ENCODE peak calls at places on chromosome 1, in nine cellular contexts. One of them, this sample, is unnamed.

GRCh38 chr1:165053273-165053835 is 303.2 kb downstream of the LMX1A start:
- DNase-seq in RWPE1: no peak
- DNase-seq in thoracic aorta: no peak
- DNase-seq in colonic mucosa: no peak
- DNase-seq in IMR-90: no peak
- DNase-seq in OCI-LY7: no peak
- DNase-seq in astrocyte: no peak
- DNase-seq in CD4-positive, alpha-beta T cell: no peak
- DNase-seq in psoas muscle: no peak
- DNase-seq in this sample: no peak

GRCh38 chr1:42173155-42173933 is 8.8 kb upstream of the GUCA2A start:
- DNase-seq in CD4-positive, alpha-beta T cell: peak
- DNase-seq in colonic mucosa: peak
- DNase-seq in OCI-LY7: peak
- DNase-seq in RWPE1: peak
- DNase-seq in IMR-90: peak
- DNase-seq in thoracic aorta: no peak
- DNase-seq in psoas muscle: peak
- DNase-seq in astrocyte: peak
- DNase-seq in this sample: peak

GRCh38 chr1:92707292-92707691 is 77.6 kb downstream of the EVI5 start:
- DNase-seq in RWPE1: no peak
- DNase-seq in thoracic aorta: no peak
- DNase-seq in colonic mucosa: no peak
- DNase-seq in psoas muscle: no peak
- DNase-seq in astrocyte: no peak
- DNase-seq in OCI-LY7: no peak
- DNase-seq in IMR-90: no peak
- DNase-seq in CD4-positive, alpha-beta T cell: no peak
- DNase-seq in this sample: no peak

GRCh38 chr1:10682449-10683365 is 113.7 kb downstream of the CASZ1 start:
- DNase-seq in RWPE1: no peak
- DNase-seq in colonic mucosa: no peak
- DNase-seq in IMR-90: no peak
- DNase-seq in OCI-LY7: no peak
- DNase-seq in astrocyte: no peak
- DNase-seq in thoracic aorta: no peak
- DNase-seq in CD4-positive, alpha-beta T cell: no peak
- DNase-seq in psoas muscle: no peak
- DNase-seq in this sample: no peak

GRCh38 chr1:89489037-89489729 is 35.4 kb upstream of the LRRC8B start:
- DNase-seq in astrocyte: peak
- DNase-seq in RWPE1: no peak
- DNase-seq in colonic mucosa: no peak
- DNase-seq in thoracic aorta: no peak
- DNase-seq in OCI-LY7: no peak
- DNase-seq in IMR-90: peak
- DNase-seq in CD4-positive, alpha-beta T cell: no peak
- DNase-seq in psoas muscle: no peak
- DNase-seq in this sample: no peak

GRCh38 chr1:226643167-226643566 is 94.6 kb downstream of the STUM start:
- DNase-seq in CD4-positive, alpha-beta T cell: peak
- DNase-seq in thoracic aorta: no peak
- DNase-seq in psoas muscle: peak
- DNase-seq in astrocyte: peak
- DNase-seq in IMR-90: peak
- DNase-seq in colonic mucosa: no peak
- DNase-seq in OCI-LY7: peak
- DNase-seq in RWPE1: peak
- DNase-seq in this sample: peak

GRCh38 chr1:12508849-12509248 is 109.2 kb downstream of the DHRS3 start:
- DNase-seq in astrocyte: no peak
- DNase-seq in psoas muscle: no peak
- DNase-seq in CD4-positive, alpha-beta T cell: no peak
- DNase-seq in thoracic aorta: no peak
- DNase-seq in RWPE1: no peak
- DNase-seq in colonic mucosa: no peak
- DNase-seq in IMR-90: no peak
- DNase-seq in OCI-LY7: no peak
- DNase-seq in this sample: no peak

GRCh38 chr1:63662846-63663245 is 69.6 kb downstream of the PGM1 start:
- DNase-seq in CD4-positive, alpha-beta T cell: no peak
- DNase-seq in astrocyte: peak
- DNase-seq in thoracic aorta: no peak
- DNase-seq in colonic mucosa: no peak
- DNase-seq in IMR-90: peak
- DNase-seq in OCI-LY7: no peak
- DNase-seq in psoas muscle: no peak
- DNase-seq in RWPE1: peak
- DNase-seq in this sample: no peak

GRCh38 chr1:16615253-16616252 is 2.2 kb upstream of the NBPF1 start:
- DNase-seq in psoas muscle: no peak
- DNase-seq in RWPE1: no peak
- DNase-seq in colonic mucosa: peak
- DNase-seq in astrocyte: no peak
- DNase-seq in OCI-LY7: no peak
- DNase-seq in thoracic aorta: no peak
- DNase-seq in CD4-positive, alpha-beta T cell: no peak
- DNase-seq in IMR-90: no peak
- DNase-seq in this sample: peak

GRCh38 chr1:91747666-91748065 is 138.3 kb downstream of the TGFBR3 start:
- DNase-seq in OCI-LY7: no peak
- DNase-seq in psoas muscle: no peak
- DNase-seq in thoracic aorta: no peak
- DNase-seq in CD4-positive, alpha-beta T cell: no peak
- DNase-seq in astrocyte: no peak
- DNase-seq in colonic mucosa: no peak
- DNase-seq in IMR-90: no peak
- DNase-seq in RWPE1: no peak
- DNase-seq in this sample: no peak

GRCh38 chr1:156809711-156810366 is 6.8 kb downstream of the SH2D2A start:
- DNase-seq in thoracic aorta: no peak
- DNase-seq in OCI-LY7: no peak
- DNase-seq in CD4-positive, alpha-beta T cell: no peak
- DNase-seq in IMR-90: no peak
- DNase-seq in astrocyte: no peak
- DNase-seq in RWPE1: no peak
- DNase-seq in colonic mucosa: no peak
- DNase-seq in psoas muscle: no peak
- DNase-seq in this sample: no peak

GRCh38 chr1:31666290-31666963 is 21.8 kb upstream of the PEF1 start:
- DNase-seq in RWPE1: peak
- DNase-seq in psoas muscle: no peak
- DNase-seq in CD4-positive, alpha-beta T cell: no peak
- DNase-seq in colonic mucosa: peak
- DNase-seq in astrocyte: peak
- DNase-seq in IMR-90: peak
- DNase-seq in OCI-LY7: no peak
- DNase-seq in thoracic aorta: no peak
- DNase-seq in this sample: no peak

GRCh38 chr1:26358411-26359384 is 4.8 kb upstream of the CRYBG2 start:
- DNase-seq in thoracic aorta: no peak
- DNase-seq in psoas muscle: no peak
- DNase-seq in CD4-positive, alpha-beta T cell: peak
- DNase-seq in OCI-LY7: peak
- DNase-seq in colonic mucosa: peak
- DNase-seq in astrocyte: no peak
- DNase-seq in RWPE1: peak
- DNase-seq in IMR-90: no peak
- DNase-seq in this sample: no peak

GRCh38 chr1:109423498-109423897 is 2.8 kb downstream of the PSMA5 start:
- DNase-seq in thoracic aorta: no peak
- DNase-seq in CD4-positive, alpha-beta T cell: no peak
- DNase-seq in colonic mucosa: no peak
- DNase-seq in psoas muscle: no peak
- DNase-seq in OCI-LY7: no peak
- DNase-seq in astrocyte: no peak
- DNase-seq in IMR-90: no peak
- DNase-seq in RWPE1: no peak
- DNase-seq in this sample: no peak

DNA sequence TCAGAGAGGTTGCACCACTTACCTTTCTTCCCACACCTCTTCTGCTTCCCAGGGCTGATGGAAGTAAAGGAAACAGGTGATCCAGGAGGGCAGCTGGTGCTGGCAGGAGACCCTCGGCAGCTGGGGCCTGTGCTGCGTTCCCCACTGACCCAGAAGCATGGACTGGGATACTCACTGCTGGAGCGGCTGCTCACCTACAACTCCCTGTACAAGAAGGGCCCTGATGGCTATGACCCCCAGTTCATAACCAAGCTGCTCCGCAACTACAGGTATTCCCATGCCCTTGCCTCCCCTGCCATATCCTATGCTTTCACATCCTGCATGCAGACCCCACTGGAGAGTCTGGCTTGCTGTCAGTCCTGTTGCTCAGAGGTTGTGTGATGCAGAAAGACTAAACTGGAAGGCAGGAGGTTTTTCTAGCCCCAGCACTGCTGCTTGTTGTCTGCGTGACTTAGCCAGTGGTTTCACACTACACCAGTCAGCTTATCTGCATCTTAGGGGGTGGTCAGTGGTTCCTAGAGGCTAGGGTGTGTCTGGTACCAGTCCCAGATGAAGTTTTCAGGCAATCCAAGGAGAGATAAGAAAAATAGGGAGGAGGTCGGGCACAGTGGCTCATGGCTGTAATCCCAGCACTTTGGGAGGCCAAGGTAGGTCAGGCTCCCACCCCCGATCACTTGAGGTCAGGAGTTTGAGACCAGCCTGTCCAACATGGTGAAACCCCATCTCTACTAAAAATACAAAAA is 10.2 kb downstream of the RHOC start:
- DNase-seq in thoracic aorta: no peak
- DNase-seq in OCI-LY7: no peak
- DNase-seq in RWPE1: no peak
- DNase-seq in astrocyte: no peak
- DNase-seq in CD4-positive, alpha-beta T cell: no peak
- DNase-seq in colonic mucosa: no peak
- DNase-seq in psoas muscle: no peak
- DNase-seq in IMR-90: no peak
- DNase-seq in this sample: no peak
- TF ChIP-seq CTCF in thoracic aorta: no peak
- TF ChIP-seq CTCF in OCI-LY7: no peak
- TF ChIP-seq CTCF in RWPE1: no peak
- TF ChIP-seq CTCF in astrocyte: no peak
- TF ChIP-seq CTCF in CD4-positive, alpha-beta T cell: no peak
- TF ChIP-seq CTCF in colonic mucosa: no peak
- TF ChIP-seq CTCF in psoas muscle: no peak
- TF ChIP-seq CTCF in IMR-90: no peak
- TF ChIP-seq CTCF in this sample: no peak

DNA sequence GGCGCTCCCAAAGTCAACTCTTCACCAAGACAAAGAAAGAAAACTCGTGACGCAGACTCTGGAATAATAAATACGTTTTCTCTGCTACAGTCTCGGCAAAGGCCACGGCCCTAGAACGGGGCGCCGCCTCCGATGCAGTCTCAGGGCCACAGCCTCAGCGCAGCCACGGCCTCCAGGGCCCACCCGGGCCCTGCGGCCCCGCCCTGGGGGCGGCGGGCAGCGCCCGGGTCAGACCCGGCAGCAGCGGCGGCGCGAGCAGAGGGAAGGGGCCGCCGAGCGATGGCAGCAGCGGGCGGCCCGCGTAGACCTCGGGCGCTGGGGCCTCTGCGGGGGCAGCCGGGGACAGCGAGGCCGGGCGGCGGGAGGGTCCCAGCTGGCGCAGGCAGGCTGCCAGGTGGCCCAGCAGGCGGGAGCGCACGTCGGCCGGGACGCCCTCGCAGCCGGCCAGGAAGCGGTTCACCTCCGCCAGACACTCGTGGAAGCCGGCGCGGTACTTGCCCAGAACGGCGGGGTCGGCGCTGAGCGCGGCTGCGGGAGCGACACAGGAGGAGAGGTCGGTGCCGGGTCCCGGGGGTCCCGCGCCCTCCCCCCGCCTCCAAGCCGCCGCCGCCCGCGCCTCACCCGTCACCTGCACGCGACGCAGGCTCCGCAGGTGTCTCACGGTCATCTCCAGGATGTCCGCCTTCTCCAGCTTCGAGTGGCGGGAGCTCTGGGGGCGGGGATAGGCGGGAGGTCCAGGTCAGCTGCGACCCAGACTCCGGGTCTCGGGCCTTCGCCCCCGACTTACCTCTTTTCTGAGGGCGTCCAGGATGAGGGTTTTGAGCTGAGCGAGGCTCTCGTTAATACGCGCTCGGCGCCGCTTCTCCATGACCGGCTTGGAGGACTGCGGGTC is 746 bp downstream of the HES4 start:
- DNase-seq in thoracic aorta: no peak
- DNase-seq in CD4-positive, alpha-beta T cell: no peak
- DNase-seq in colonic mucosa: peak
- DNase-seq in OCI-LY7: no peak
- DNase-seq in IMR-90: peak
- DNase-seq in psoas muscle: peak
- DNase-seq in RWPE1: no peak
- DNase-seq in astrocyte: no peak
- DNase-seq in this sample: peak
- TF ChIP-seq CTCF in thoracic aorta: no peak
- TF ChIP-seq CTCF in CD4-positive, alpha-beta T cell: no peak
- TF ChIP-seq CTCF in colonic mucosa: no peak
- TF ChIP-seq CTCF in OCI-LY7: no peak
- TF ChIP-seq CTCF in IMR-90: peak
- TF ChIP-seq CTCF in psoas muscle: no peak
- TF ChIP-seq CTCF in RWPE1: no peak
- TF ChIP-seq CTCF in astrocyte: no peak
- TF ChIP-seq CTCF in this sample: no peak

GRCh38 chr1:87151500-87152421 is 176.9 kb upstream of the LMO4 start:
- DNase-seq in CD4-positive, alpha-beta T cell: no peak
- DNase-seq in colonic mucosa: peak
- DNase-seq in OCI-LY7: peak
- DNase-seq in thoracic aorta: no peak
- DNase-seq in astrocyte: peak
- DNase-seq in RWPE1: no peak
- DNase-seq in IMR-90: peak
- DNase-seq in psoas muscle: peak
- DNase-seq in this sample: peak
- TF ChIP-seq CTCF in CD4-positive, alpha-beta T cell: no peak
- TF ChIP-seq CTCF in colonic mucosa: peak
- TF ChIP-seq CTCF in OCI-LY7: peak
- TF ChIP-seq CTCF in thoracic aorta: peak
- TF ChIP-seq CTCF in astrocyte: peak
- TF ChIP-seq CTCF in RWPE1: no peak
- TF ChIP-seq CTCF in IMR-90: peak
- TF ChIP-seq CTCF in psoas muscle: peak
- TF ChIP-seq CTCF in this sample: peak

DNA sequence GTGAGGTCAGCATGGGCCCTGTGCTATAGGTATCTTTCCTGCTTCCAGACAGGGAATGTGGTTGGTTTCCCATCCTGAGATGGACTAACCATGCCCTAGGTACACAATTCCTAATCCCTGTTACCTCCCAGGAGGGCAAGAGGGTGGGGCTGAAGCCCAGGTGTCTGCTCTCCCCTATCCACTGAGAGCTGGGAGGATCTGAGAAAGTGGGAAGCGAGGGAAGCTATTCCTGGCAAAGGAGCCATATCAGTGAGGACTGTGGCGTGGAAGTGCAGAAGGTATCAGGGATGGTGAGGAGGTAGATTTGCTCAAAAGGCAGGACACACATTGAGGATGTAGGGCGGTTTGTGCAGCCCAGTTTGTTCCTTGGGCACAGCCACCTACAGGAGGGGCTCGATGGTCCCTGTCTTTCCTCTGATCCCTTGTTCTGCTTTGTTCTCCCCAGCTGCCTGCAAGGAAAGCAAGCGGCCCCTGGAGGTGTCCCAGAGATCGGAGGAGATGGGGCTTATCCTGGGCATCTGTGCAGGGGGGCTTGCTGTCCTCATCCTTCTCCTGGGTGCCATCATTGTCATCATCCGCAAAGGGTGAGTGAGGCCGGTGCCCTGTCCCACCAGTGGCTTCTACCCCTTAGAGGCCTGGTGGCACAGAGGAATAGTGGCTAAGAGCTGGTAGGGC is 48.1 kb downstream of the PTPRU start:
- DNase-seq in thoracic aorta: no peak
- DNase-seq in IMR-90: no peak
- DNase-seq in OCI-LY7: no peak
- DNase-seq in astrocyte: no peak
- DNase-seq in colonic mucosa: no peak
- DNase-seq in RWPE1: no peak
- DNase-seq in psoas muscle: no peak
- DNase-seq in CD4-positive, alpha-beta T cell: no peak
- DNase-seq in this sample: no peak
- TF ChIP-seq CTCF in thoracic aorta: no peak
- TF ChIP-seq CTCF in IMR-90: no peak
- TF ChIP-seq CTCF in OCI-LY7: no peak
- TF ChIP-seq CTCF in astrocyte: no peak
- TF ChIP-seq CTCF in colonic mucosa: no peak
- TF ChIP-seq CTCF in RWPE1: no peak
- TF ChIP-seq CTCF in psoas muscle: no peak
- TF ChIP-seq CTCF in CD4-positive, alpha-beta T cell: no peak
- TF ChIP-seq CTCF in this sample: no peak

This sample was measured in GM20000.